ENCODE peak calls at places on chromosomes 11 and 22, in five cellular contexts. Z is NCI-H69; S is activated CD4-positive, alpha-beta T cell treated with anti-CD3 and anti-CD28 coated beads, Interleukin-2, amount 50 U/mL, for 24 hours; F is mesothelial cell of epicardium; W is cardiac muscle cell. R is an unnamed sample.

GRCh38 chr11:77140231-77140959 is 12.3 kb downstream of the MYO7A start:
- DNase-seq in W (peak), Z (peak), F (no peak), S (no peak), R (peak)

GRCh38 chr11:64331569-64332371 is 8.2 kb upstream of the CCDC88B start:
- DNase-seq in Z (peak), S (peak), F (no peak), W (peak), R (peak)

GRCh38 chr11:15663778-15664218 is 549.1 kb downstream of the INSC start:
- DNase-seq in Z (peak), S (no peak), F (no peak), W (no peak), R (peak)

GRCh38 chr22:35313311-35314121 is 13.8 kb downstream of the TOM1 start:
- DNase-seq in S (no peak), F (no peak), Z (peak), W (peak), R (peak)

GRCh38 chr11:17389205-17389956 is 922 bp upstream of the KCNJ11 start:
- DNase-seq in F (peak), S (peak), W (peak), Z (peak), R (peak)

GRCh38 chr22:23033116-23033905 is 37.0 kb upstream of the GNAZ start:
- DNase-seq in S (no peak), Z (peak), F (no peak), W (no peak), R (no peak)

GRCh38 chr11:61114913-61115312 is 12.6 kb downstream of the CD5 start:
- DNase-seq in F (no peak), S (no peak), Z (no peak), W (no peak), R (no peak)

GRCh38 chr11:96530473-96530872 is 140.7 kb downstream of the JRKL start:
- DNase-seq in S (no peak), F (no peak), Z (no peak), W (no peak), R (no peak)

GRCh38 chr11:46537851-46538295 is 56.0 kb downstream of the AMBRA1 start:
- DNase-seq in W (peak), Z (peak), F (peak), S (peak), R (peak)

GRCh38 chr22:27245056-27245455 is 556.5 kb downstream of the MN1 start:
- DNase-seq in W (peak), F (no peak), S (no peak), Z (no peak), R (peak)

GRCh38 chr11:120573756-120574354 is 62.3 kb downstream of the GRIK4 start:
- DNase-seq in F (no peak), W (no peak), S (no peak), Z (no peak), R (no peak)

GRCh38 chr22:48494968-48495750 is 1332.5 kb downstream of the BRD1 start:
- DNase-seq in F (peak), S (no peak), Z (no peak), W (no peak), R (peak)

GRCh38 chr22:47807506-47807905 is 1045.1 kb downstream of the TBC1D22A start:
- DNase-seq in W (no peak), F (no peak), Z (no peak), S (no peak), R (peak)

GRCh38 chr11:133134561-133135173 is 397.6 kb downstream of the OPCML start:
- DNase-seq in W (peak), Z (peak), F (peak), S (peak), R (peak)

GRCh38 chr11:105046898-105047579 is 1.9 kb upstream of the CARD16 start:
- DNase-seq in Z (no peak), F (no peak), W (no peak), S (no peak), R (peak)

GRCh38 chr11:121654506-121655480 is 202.0 kb upstream of the SORL1-AS1 start:
- DNase-seq in Z (peak), F (no peak), W (no peak), S (no peak), R (peak)

GRCh38 chr11:70628881-70629844 is 230.8 kb downstream of the CTTN start:
- DNase-seq in W (no peak), Z (peak), F (no peak), S (no peak), R (no peak)